ENCODE peak calls at places on chromosomes 6 and 20, in ten cellular contexts. V is endodermal cell, U is HCT116, Z is pancreas, S is heart right ventricle, X is SK-N-SH, B is colonic mucosa, E is OCI-LY7, N is A549, W is PC-9. O is an unnamed sample. For H3K9me3, the result is how much of the 10 kb centered on the place peaks cover.

GRCh38 chr6:152648090-152648489 is 10.9 kb upstream of the SYNE1 start:
- DNase-seq in V (no peak), U (no peak), Z (no peak), S (no peak), X (no peak), B (no peak), E (no peak), N (no peak), W (no peak), O (no peak)

GRCh38 chr6:21278078-21278790 is 315.3 kb upstream of the SOX4 start:
- DNase-seq in V (no peak), U (no peak), Z (no peak), S (peak), X (no peak), B (no peak), E (no peak), N (no peak), W (no peak), O (no peak)

GRCh38 chr6:85580878-85581267 is 12.8 kb downstream of the SNX14 start:
- DNase-seq in V (peak), U (no peak), Z (no peak), S (no peak), X (no peak), B (no peak), E (no peak), N (peak), W (no peak), O (no peak)

GRCh38 chr6:18307006-18307405 is 42.7 kb upstream of the DEK start:
- DNase-seq in V (peak), U (no peak), Z (no peak), S (no peak), X (no peak), B (no peak), E (no peak), N (no peak), W (peak), O (peak)

GRCh38 chr20:4332466-4332865 is 317.1 kb upstream of the RNF24 start:
- DNase-seq in V (no peak), U (no peak), Z (no peak), S (no peak), X (no peak), B (no peak), E (no peak), N (no peak), W (no peak), O (no peak)

GRCh38 chr20:7856756-7857155 is 83.5 kb downstream of the HAO1 start:
- DNase-seq in V (no peak), U (no peak), Z (no peak), S (no peak), X (no peak), B (no peak), E (peak), N (peak), W (no peak), O (no peak)

GRCh38 chr6:135012764-135013163 is 41.9 kb downstream of the HBS1L start:
- DNase-seq in V (no peak), U (no peak), Z (no peak), S (no peak), X (no peak), B (no peak), E (no peak), N (no peak), W (no peak), O (no peak)

GRCh38 chr6:30573113-30573512 is 1.9 kb downstream of the ABCF1 start:
- DNase-seq in V (no peak), U (no peak), Z (no peak), S (no peak), X (no peak), B (no peak), E (no peak), N (no peak), W (no peak), O (no peak)

GRCh38 chr20:3927486-3928291 is 38.5 kb downstream of the PANK2 start:
- DNase-seq in V (peak), U (no peak), Z (no peak), S (no peak), X (no peak), B (no peak), E (peak), N (no peak), W (no peak), O (no peak)

GRCh38 chr6:25192562-25192961 is 86.6 kb upstream of the CARMIL1 start:
- DNase-seq in V (no peak), U (no peak), Z (no peak), S (no peak), X (no peak), B (no peak), E (no peak), N (no peak), W (no peak), O (no peak)

GRCh38 chr6:137259349-137259748 is 40.2 kb upstream of the IFNGR1 start:
- DNase-seq in V (no peak), U (no peak), Z (no peak), S (no peak), X (no peak), B (no peak), E (no peak), N (peak), W (no peak), O (no peak)

DNA sequence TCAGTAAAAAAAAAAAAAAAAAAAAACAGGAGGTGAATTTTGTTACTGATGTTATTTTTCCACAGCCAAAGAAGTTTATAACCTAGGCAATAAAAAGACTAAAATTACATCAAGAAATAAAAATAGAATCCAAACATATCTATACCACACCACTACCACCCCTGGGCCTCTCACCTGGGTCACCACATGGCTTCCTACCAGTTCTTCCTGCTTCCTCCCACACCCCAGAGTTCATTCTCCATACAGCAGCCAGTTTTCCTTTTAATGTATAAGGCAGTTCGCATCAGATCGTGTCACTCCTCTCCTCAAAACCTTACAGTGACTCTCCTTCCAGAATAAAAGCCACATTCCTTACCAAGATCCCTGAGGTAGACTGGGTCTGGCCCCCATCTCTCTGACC is 23.9 kb downstream of the ROS1 start:
- DNase-seq in V (no peak), U (no peak), Z (no peak), S (no peak), X (no peak), B (no peak), E (no peak), N (no peak), W (no peak), O (no peak)
- H3K9me3 ChIP-seq in V (under half), U (under half), Z (under half), S (under half), X (under half), B (under half), E (under half), N (under half), W (under half), O (under half)

GRCh38 chr20:38602185-38602581 is 574 bp downstream of the ARHGAP40 start:
- DNase-seq in V (peak), U (no peak), Z (no peak), S (no peak), X (no peak), B (no peak), E (no peak), N (no peak), W (no peak), O (no peak)

GRCh38 chr20:38601216-38602184 is at the start of gene ARHGAP40:
- DNase-seq in V (peak), U (peak), Z (peak), S (no peak), X (peak), B (no peak), E (no peak), N (no peak), W (peak), O (no peak)

GRCh38 chr20:38600057-38600456 is 1.6 kb upstream of the ARHGAP40 start:
- DNase-seq in V (no peak), U (no peak), Z (no peak), S (no peak), X (no peak), B (no peak), E (no peak), N (no peak), W (no peak), O (no peak)

GRCh38 chr20:38604873-38605303 is 3.3 kb downstream of the ARHGAP40 start:
- DNase-seq in V (no peak), U (no peak), Z (no peak), S (no peak), X (no peak), B (no peak), E (no peak), N (peak), W (peak), O (no peak)

DNA sequence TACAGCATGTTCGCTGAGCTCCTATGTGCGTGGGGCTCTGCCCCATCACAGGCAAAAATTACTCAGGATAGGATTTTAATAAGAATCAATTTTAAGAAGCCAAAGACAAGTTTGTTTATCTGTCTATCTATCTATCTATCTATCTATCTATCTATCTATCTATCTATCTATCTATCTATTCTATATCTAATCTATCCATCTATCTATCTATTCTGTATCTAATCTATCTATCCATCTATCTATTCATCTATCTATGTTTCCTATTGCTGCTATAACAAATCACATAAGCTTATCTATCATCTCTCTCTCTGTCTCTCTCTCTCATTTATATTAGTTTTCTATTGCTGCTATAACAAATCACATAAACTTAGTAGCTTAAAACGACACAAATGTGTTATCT is 1.7 kb downstream of the ARHGAP40 start:
- DNase-seq in V (no peak), U (no peak), Z (no peak), S (no peak), X (no peak), B (no peak), E (no peak), N (no peak), W (no peak), O (no peak)
- H3K4me3 ChIP-seq in V (peak), U (no peak), Z (no peak), S (no peak), X (no peak), B (no peak), E (no peak), N (no peak), W (no peak), O (no peak)

GRCh38 chr6:61640463-61640862 is 645.6 kb downstream of the KHDRBS2 start:
- DNase-seq in V (no peak), U (no peak), Z (no peak), S (no peak), X (no peak), B (no peak), E (no peak), N (no peak), W (no peak), O (no peak)
- H3K9me3 ChIP-seq in V (under half), U (under half), Z (under half), S (under half), X (under half), B (under half), E (under half), N (under half), W (under half), O (under half)

GRCh38 chr20:9035129-9035528 is 33.8 kb upstream of the PLCB4 start:
- DNase-seq in V (peak), U (peak), Z (no peak), S (no peak), X (no peak), B (no peak), E (no peak), N (peak), W (peak), O (peak)
- H3K4me3 ChIP-seq in V (no peak), U (no peak), Z (no peak), S (no peak), X (no peak), B (no peak), E (no peak), N (no peak), W (no peak), O (no peak)

GRCh38 chr20:15654208-15654649 is 919.0 kb downstream of the KIF16B start:
- DNase-seq in V (peak), U (peak), Z (no peak), S (no peak), X (peak), B (peak), E (peak), N (peak), W (peak), O (no peak)
- H3K9me3 ChIP-seq in V (under half), U (under half), Z (under half), S (under half), X (under half), B (under half), E (under half), N (under half), W (under half), O (under half)

GRCh38 chr6:113824863-113825262 is 32.3 kb upstream of the MARCKS start:
- DNase-seq in V (no peak), U (no peak), Z (no peak), S (no peak), X (no peak), B (no peak), E (no peak), N (no peak), W (no peak), O (no peak)
- H3K4me3 ChIP-seq in V (no peak), U (no peak), Z (no peak), S (no peak), X (no peak), B (no peak), E (no peak), N (no peak), W (no peak), O (no peak)

GRCh38 chr20:59608396-59608795 is 4.1 kb downstream of the PHACTR3 start:
- DNase-seq in V (no peak), U (no peak), Z (no peak), S (no peak), X (no peak), B (no peak), E (no peak), N (no peak), W (no peak), O (no peak)

GRCh38 chr20:59604770-59605665 is 678 bp downstream of the PHACTR3 start:
- DNase-seq in V (peak), U (no peak), Z (no peak), S (peak), X (peak), B (no peak), E (no peak), N (no peak), W (no peak), O (no peak)

GRCh38 chr20:59603727-59604608 is at the start of gene PHACTR3:
- DNase-seq in V (peak), U (no peak), Z (no peak), S (no peak), X (peak), B (no peak), E (no peak), N (no peak), W (no peak), O (no peak)

GRCh38 chr20:59606566-59606965 is 2.2 kb downstream of the PHACTR3 start:
- DNase-seq in V (no peak), U (no peak), Z (no peak), S (no peak), X (no peak), B (no peak), E (no peak), N (no peak), W (no peak), O (no peak)

DNA sequence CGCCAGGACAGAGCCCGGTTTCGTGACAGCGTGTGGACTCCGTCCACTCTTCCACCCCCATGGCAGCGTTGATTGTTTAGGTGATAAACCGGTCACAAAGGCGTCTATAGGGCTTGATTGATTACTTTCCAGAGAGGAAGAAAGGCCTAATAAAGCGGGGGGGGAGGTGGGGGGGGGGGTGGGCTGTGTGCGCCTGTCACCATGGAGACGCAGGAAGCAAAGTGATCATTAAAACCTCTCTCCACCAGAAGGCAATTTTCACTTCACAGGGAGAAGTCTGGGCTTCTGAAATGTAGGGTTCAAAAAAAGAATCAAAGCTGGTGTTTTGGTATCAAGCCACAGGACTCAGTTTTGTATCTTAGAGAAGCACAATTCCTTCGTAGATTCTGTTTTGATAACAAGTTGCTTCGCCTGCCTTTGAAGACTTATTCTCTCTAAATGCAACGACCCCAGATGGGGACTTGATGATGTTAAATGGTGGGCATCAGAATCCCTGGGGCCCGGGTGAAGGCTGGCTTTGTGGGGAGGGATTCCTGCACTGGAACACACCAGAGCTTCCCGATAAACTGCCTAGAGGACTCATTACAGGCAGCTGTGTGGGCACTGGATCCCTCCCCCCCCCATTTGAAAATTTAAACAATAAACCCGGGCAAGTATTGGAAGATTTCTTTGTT is 1.5 kb downstream of the PHACTR3 start:
- DNase-seq in V (no peak), U (no peak), Z (no peak), S (no peak), X (peak), B (no peak), E (no peak), N (no peak), W (no peak), O (no peak)
- H3K9me3 ChIP-seq in V (under half), U (under half), Z (under half), S (under half), X (under half), B (under half), E (under half), N (under half), W (under half), O (under half)

O was measured in SJSA1.